ENCODE peak calls at places on chromosomes 3 and 15, in ten cellular contexts. O, I, K, F, N, R, T, C, P and G are unnamed samples.

GRCh38 chr15:44045217-44045616 is 149.9 kb downstream of the FRMD5 start:
- DNase-seq in O (no peak), I (no peak), K (no peak), F (no peak), N (no peak), R (no peak), T (no peak), C (no peak), P (no peak), G (no peak)

GRCh38 chr3:158140396-158140795 is 30.5 kb downstream of the RSRC1 start:
- DNase-seq in O (no peak), I (no peak), K (no peak), F (no peak), N (no peak), R (no peak), T (no peak), C (no peak), P (no peak), G (no peak)

GRCh38 chr3:9914559-9915251 is 2.2 kb upstream of the IL17RC start:
- DNase-seq in O (no peak), I (no peak), K (no peak), F (no peak), N (no peak), R (no peak), T (no peak), C (no peak), P (no peak), G (no peak)

GRCh38 chr3:14630404-14631100 is 21.0 kb upstream of the CCDC174 start:
- DNase-seq in O (no peak), I (no peak), K (no peak), F (no peak), N (no peak), R (no peak), T (no peak), C (no peak), P (no peak), G (no peak)

GRCh38 chr3:129663045-129663446 is 56.6 kb upstream of the PLXND1 start:
- DNase-seq in O (no peak), I (peak), K (no peak), F (peak), N (no peak), R (no peak), T (no peak), C (no peak), P (no peak), G (peak)

GRCh38 chr3:107117922-107118576 is 259.2 kb upstream of the CCDC54 start:
- DNase-seq in O (peak), I (peak), K (no peak), F (peak), N (peak), R (no peak), T (no peak), C (no peak), P (peak), G (peak)

GRCh38 chr3:61561374-61562041 is at the start of gene PTPRG:
- DNase-seq in O (peak), I (peak), K (peak), F (peak), N (peak), R (no peak), T (peak), C (no peak), P (peak), G (peak)

GRCh38 chr3:167740961-167741587 is 5.6 kb downstream of the SERPINI1 start:
- DNase-seq in O (no peak), I (peak), K (peak), F (no peak), N (peak), R (no peak), T (peak), C (no peak), P (peak), G (peak)

GRCh38 chr3:57391767-57392166 is 99.3 kb upstream of the ASB14 start:
- DNase-seq in O (no peak), I (no peak), K (no peak), F (no peak), N (no peak), R (no peak), T (no peak), C (no peak), P (no peak), G (no peak)

GRCh38 chr3:132034486-132035464 is at the start of gene CPNE4:
- DNase-seq in O (peak), I (peak), K (peak), F (peak), N (peak), R (peak), T (peak), C (peak), P (peak), G (peak)

GRCh38 chr3:194098036-194098871 is 37.7 kb upstream of the HES1 start:
- DNase-seq in O (no peak), I (no peak), K (no peak), F (no peak), N (no peak), R (no peak), T (no peak), C (no peak), P (no peak), G (no peak)

GRCh38 chr3:65713016-65713415 is 325.7 kb downstream of the MAGI1 start:
- DNase-seq in O (no peak), I (peak), K (no peak), F (no peak), N (peak), R (no peak), T (no peak), C (no peak), P (no peak), G (peak)

GRCh38 chr3:183584246-183584913 is 28.9 kb upstream of the KLHL6 start:
- DNase-seq in O (peak), I (peak), K (no peak), F (no peak), N (peak), R (no peak), T (peak), C (no peak), P (no peak), G (no peak)